ENCODE peak calls at places on chromosomes 3 and 15, in five cellular contexts. W, A, M, G and F are unnamed samples.

GRCh38 chr3:47324278-47324865 is 41.6 kb downstream of the KLHL18 start:
- DNase-seq in G (peak), W (peak), M (peak), A (peak), F (peak)

GRCh38 chr15:90557651-90558084 is 27.9 kb downstream of the CRTC3 start:
- DNase-seq in G (no peak), W (peak), A (no peak), M (peak), F (peak)

GRCh38 chr3:108420926-108421325 is 89.5 kb downstream of the MYH15 start:
- DNase-seq in G (peak), M (peak), W (no peak), A (no peak), F (no peak)

GRCh38 chr15:53072077-53072476 is 281.9 kb upstream of the ONECUT1 start:
- DNase-seq in W (peak), A (no peak), G (peak), M (no peak), F (peak)

GRCh38 chr3:46693897-46694235 is 387 bp upstream of the ALS2CL start:
- DNase-seq in A (peak), G (no peak), W (no peak), M (no peak), F (no peak)

GRCh38 chr3:98039322-98040024 is 4.4 kb upstream of the GABRR3 start:
- DNase-seq in M (peak), W (peak), A (peak), G (peak), F (peak)

GRCh38 chr3:136193273-136194043 is 2.7 kb downstream of the MSL2 start:
- DNase-seq in M (no peak), W (peak), A (no peak), G (no peak), F (peak)

GRCh38 chr3:87446849-87447387 is 170.5 kb upstream of the POU1F1 start:
- DNase-seq in W (no peak), A (no peak), M (no peak), G (no peak), F (no peak)

GRCh38 chr15:73691398-73691797 is 7.2 kb downstream of the CD276 start:
- DNase-seq in M (peak), G (peak), A (no peak), W (peak), F (no peak)

GRCh38 chr3:102687851-102688555 is 253.2 kb downstream of the ZPLD1 start:
- DNase-seq in A (no peak), G (no peak), M (no peak), W (no peak), F (no peak)

GRCh38 chr15:92810418-92811138 is 89.5 kb upstream of the CHD2 start:
- DNase-seq in A (no peak), M (no peak), W (peak), G (no peak), F (peak)

GRCh38 chr15:89654847-89655805 is at the start of gene KIF7:
- DNase-seq in M (no peak), G (peak), W (no peak), A (no peak), F (no peak)

GRCh38 chr15:91472316-91472756 is 372.3 kb downstream of the SV2B start:
- DNase-seq in M (no peak), A (no peak), G (no peak), W (no peak), F (no peak)

GRCh38 chr3:70358978-70359580 is 46.6 kb upstream of the MDFIC2 start:
- DNase-seq in W (peak), M (peak), A (no peak), G (peak), F (peak)

GRCh38 chr3:126749931-126750759 is 46.1 kb downstream of the CHCHD6 start:
- DNase-seq in A (no peak), W (no peak), G (no peak), M (no peak), F (no peak)

GRCh38 chr3:13477946-13478345 is 2.2 kb upstream of the HDAC11 start:
- DNase-seq in A (no peak), W (no peak), G (no peak), M (no peak), F (peak)

GRCh38 chr3:111691293-111691909 is 96.3 kb upstream of the ZBED2 start:
- DNase-seq in M (no peak), G (peak), A (no peak), W (peak), F (peak)

GRCh38 chr15:68781766-68782588 is 38.7 kb downstream of the ANP32A start:
- DNase-seq in G (no peak), M (no peak), A (no peak), W (no peak), F (no peak)